ENCODE peak calls at places on chromosomes 3 and 15, in four cellular contexts. One of them, this sample, is unnamed.

GRCh38 chr15:62068071-62068786 is 1.5 kb downstream of the C2CD4A start:
- DNase-seq in mammary epithelial cell: peak
- DNase-seq in heart left ventricle: peak
- DNase-seq in K562: peak
- DNase-seq in this sample: no peak

GRCh38 chr3:8516047-8516671 is 14.5 kb downstream of the LMCD1 start:
- DNase-seq in heart left ventricle: no peak
- DNase-seq in K562: no peak
- DNase-seq in mammary epithelial cell: no peak
- DNase-seq in this sample: no peak

GRCh38 chr3:178950676-178951075 is 120.9 kb downstream of the ZMAT3 start:
- DNase-seq in K562: no peak
- DNase-seq in heart left ventricle: no peak
- DNase-seq in mammary epithelial cell: peak
- DNase-seq in this sample: no peak

GRCh38 chr15:62453979-62454378 is 288.9 kb upstream of the C2CD4B start:
- DNase-seq in mammary epithelial cell: peak
- DNase-seq in heart left ventricle: no peak
- DNase-seq in K562: no peak
- DNase-seq in this sample: no peak

GRCh38 chr3:144229973-144230372 is 258.4 kb downstream of the DIPK2A start:
- DNase-seq in heart left ventricle: no peak
- DNase-seq in K562: no peak
- DNase-seq in mammary epithelial cell: no peak
- DNase-seq in this sample: no peak

GRCh38 chr3:190552969-190553759 is 39.3 kb downstream of the IL1RAP start:
- DNase-seq in heart left ventricle: no peak
- DNase-seq in K562: no peak
- DNase-seq in mammary epithelial cell: no peak
- DNase-seq in this sample: no peak

GRCh38 chr3:120348065-120348980 is 831 bp downstream of the LRRC58 start:
- DNase-seq in mammary epithelial cell: peak
- DNase-seq in K562: no peak
- DNase-seq in heart left ventricle: no peak
- DNase-seq in this sample: no peak

GRCh38 chr3:46867550-46867898 is 4.3 kb upstream of the MYL3 start:
- DNase-seq in mammary epithelial cell: no peak
- DNase-seq in K562: no peak
- DNase-seq in heart left ventricle: peak
- DNase-seq in this sample: peak

GRCh38 chr3:23888617-23889228 is 28.1 kb downstream of the NKIRAS1 start:
- DNase-seq in K562: peak
- DNase-seq in mammary epithelial cell: no peak
- DNase-seq in heart left ventricle: no peak
- DNase-seq in this sample: no peak

GRCh38 chr3:52798376-52798977 is 3.9 kb downstream of the ITIH3 start:
- DNase-seq in K562: no peak
- DNase-seq in mammary epithelial cell: no peak
- DNase-seq in heart left ventricle: no peak
- DNase-seq in this sample: no peak

GRCh38 chr3:119541547-119541946 is 17.9 kb downstream of the CD80 start:
- DNase-seq in heart left ventricle: no peak
- DNase-seq in K562: no peak
- DNase-seq in mammary epithelial cell: no peak
- DNase-seq in this sample: no peak

GRCh38 chr3:29972594-29972993 is 633.8 kb upstream of the TGFBR2 start:
- DNase-seq in K562: no peak
- DNase-seq in mammary epithelial cell: peak
- DNase-seq in heart left ventricle: no peak
- DNase-seq in this sample: no peak

GRCh38 chr3:107206945-107207344 is 170.3 kb upstream of the CCDC54 start:
- DNase-seq in mammary epithelial cell: no peak
- DNase-seq in K562: no peak
- DNase-seq in heart left ventricle: no peak
- DNase-seq in this sample: no peak

GRCh38 chr3:107208796-107209195 is 168.4 kb upstream of the CCDC54 start:
- DNase-seq in K562: no peak
- DNase-seq in heart left ventricle: no peak
- DNase-seq in mammary epithelial cell: peak
- DNase-seq in this sample: no peak

GRCh38 chr3:107211608-107212007 is 165.6 kb upstream of the CCDC54 start:
- DNase-seq in K562: no peak
- DNase-seq in heart left ventricle: no peak
- DNase-seq in mammary epithelial cell: peak
- DNase-seq in this sample: no peak

GRCh38 chr3:107208100-107208499 is 169.1 kb upstream of the CCDC54 start:
- DNase-seq in K562: no peak
- DNase-seq in heart left ventricle: peak
- DNase-seq in mammary epithelial cell: peak
- DNase-seq in this sample: no peak

GRCh38 chr3:107209302-107210060 is 167.8 kb upstream of the CCDC54 start:
- DNase-seq in mammary epithelial cell: no peak
- DNase-seq in K562: no peak
- DNase-seq in heart left ventricle: no peak
- DNase-seq in this sample: no peak
- H3K27ac ChIP-seq in mammary epithelial cell: no peak
- H3K27ac ChIP-seq in K562: no peak
- H3K27ac ChIP-seq in heart left ventricle: peak
- H3K27ac ChIP-seq in this sample: peak

GRCh38 chr15:101118615-101119014 is 133.2 kb downstream of the CHSY1 start:
- DNase-seq in K562: no peak
- DNase-seq in mammary epithelial cell: no peak
- DNase-seq in heart left ventricle: no peak
- DNase-seq in this sample: no peak
- H3K27ac ChIP-seq in K562: no peak
- H3K27ac ChIP-seq in mammary epithelial cell: no peak
- H3K27ac ChIP-seq in heart left ventricle: no peak
- H3K27ac ChIP-seq in this sample: no peak

GRCh38 chr3:113560265-113560664 is 27.9 kb downstream of the SIDT1 start:
- DNase-seq in heart left ventricle: no peak
- DNase-seq in K562: no peak
- DNase-seq in mammary epithelial cell: no peak
- DNase-seq in this sample: no peak

GRCh38 chr3:113556556-113557335 is 24.4 kb downstream of the SIDT1 start:
- DNase-seq in K562: no peak
- DNase-seq in heart left ventricle: no peak
- DNase-seq in mammary epithelial cell: no peak
- DNase-seq in this sample: no peak

GRCh38 chr3:113557374-113557773 is 25.0 kb downstream of the SIDT1 start:
- DNase-seq in mammary epithelial cell: peak
- DNase-seq in heart left ventricle: no peak
- DNase-seq in K562: no peak
- DNase-seq in this sample: no peak

GRCh38 chr3:113559011-113559410 is 26.7 kb downstream of the SIDT1 start:
- DNase-seq in K562: no peak
- DNase-seq in heart left ventricle: no peak
- DNase-seq in mammary epithelial cell: no peak
- DNase-seq in this sample: no peak

DNA sequence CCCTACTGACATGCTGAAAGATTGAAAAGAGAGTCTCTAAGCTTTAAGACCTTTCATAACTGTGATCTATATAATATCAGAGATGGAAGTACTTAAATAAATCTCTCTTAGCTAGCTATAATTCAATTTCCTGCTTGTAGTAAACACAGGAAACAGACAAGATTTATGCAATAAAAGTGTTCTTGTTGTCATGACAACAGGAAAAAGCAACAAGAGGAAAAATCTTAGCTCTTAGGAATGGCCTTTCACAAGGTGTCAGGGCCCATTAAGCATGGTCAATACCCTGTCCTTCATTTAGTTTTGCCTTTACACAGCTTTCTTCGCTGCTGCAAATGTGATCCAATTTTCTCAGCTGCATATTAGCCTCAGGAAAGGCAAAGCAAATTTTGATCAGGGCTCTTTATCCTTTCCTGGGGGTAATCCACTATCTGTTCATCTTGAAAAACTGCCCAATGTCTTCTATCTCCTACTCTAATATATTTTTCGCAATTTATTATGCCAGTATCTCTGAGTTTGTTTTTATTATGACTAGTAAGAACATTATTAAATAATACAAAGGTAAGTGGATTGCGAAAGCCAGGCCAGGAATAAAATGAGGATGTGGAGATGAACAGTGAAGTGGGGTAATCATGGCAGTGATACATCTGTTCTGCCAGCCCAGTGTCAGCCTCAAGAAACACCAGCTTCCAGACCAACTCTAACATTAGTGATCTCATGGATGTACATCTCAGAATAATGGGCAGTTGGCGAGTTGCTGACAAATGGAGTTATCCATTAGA is 28.7 kb downstream of the SIDT1 start:
- DNase-seq in mammary epithelial cell: peak
- DNase-seq in heart left ventricle: no peak
- DNase-seq in K562: no peak
- DNase-seq in this sample: no peak
- H3K27ac ChIP-seq in mammary epithelial cell: peak
- H3K27ac ChIP-seq in heart left ventricle: no peak
- H3K27ac ChIP-seq in K562: no peak
- H3K27ac ChIP-seq in this sample: no peak

DNA sequence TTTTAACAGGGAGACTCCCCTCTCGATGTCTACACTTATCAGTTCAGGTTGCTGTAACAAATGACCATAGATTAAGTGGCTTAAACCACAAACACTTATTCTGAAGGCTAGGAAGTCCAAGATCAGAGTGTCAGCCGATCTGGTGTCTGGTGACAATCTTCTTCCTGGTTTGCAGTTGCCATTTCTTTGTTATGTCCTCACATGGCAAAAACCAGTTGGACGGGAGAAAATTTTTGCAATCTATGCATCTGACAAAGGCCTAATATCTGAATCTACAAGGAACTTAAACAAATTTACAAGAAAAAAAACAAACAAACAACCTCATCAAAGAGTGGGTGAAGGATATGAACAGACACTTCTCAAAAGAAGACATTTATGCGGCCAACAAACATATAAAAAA is 116.9 kb upstream of the FOXB1 start:
- DNase-seq in heart left ventricle: no peak
- DNase-seq in mammary epithelial cell: no peak
- DNase-seq in K562: no peak
- DNase-seq in this sample: no peak
- H3K27ac ChIP-seq in heart left ventricle: no peak
- H3K27ac ChIP-seq in mammary epithelial cell: no peak
- H3K27ac ChIP-seq in K562: no peak
- H3K27ac ChIP-seq in this sample: no peak

GRCh38 chr15:83287541-83288027 is 3.1 kb upstream of the BNC1 start:
- DNase-seq in mammary epithelial cell: peak
- DNase-seq in heart left ventricle: no peak
- DNase-seq in K562: no peak
- DNase-seq in this sample: no peak
- H3K27ac ChIP-seq in mammary epithelial cell: peak
- H3K27ac ChIP-seq in heart left ventricle: no peak
- H3K27ac ChIP-seq in K562: no peak
- H3K27ac ChIP-seq in this sample: no peak

DNA sequence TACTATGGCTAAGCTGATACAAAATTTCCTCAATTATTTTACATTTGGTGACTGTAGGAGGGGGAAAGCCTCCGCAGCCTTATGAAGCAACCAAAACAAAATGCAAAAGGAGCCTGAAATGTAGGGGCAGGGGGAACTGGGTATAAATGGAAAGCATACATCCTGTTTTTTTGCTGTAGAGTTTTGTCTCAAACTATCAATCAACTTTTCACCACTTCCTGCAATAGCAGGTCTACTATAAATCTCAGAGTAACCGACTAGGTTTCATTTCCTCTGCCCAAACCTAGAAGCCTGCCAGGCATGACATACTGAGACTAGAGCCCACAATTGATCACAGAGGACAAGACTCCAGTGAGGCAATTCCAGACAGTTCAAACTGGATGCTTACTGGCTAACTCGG is 91.3 kb downstream of the SHQ1 start:
- DNase-seq in mammary epithelial cell: no peak
- DNase-seq in K562: no peak
- DNase-seq in heart left ventricle: no peak
- DNase-seq in this sample: no peak
- H3K27ac ChIP-seq in mammary epithelial cell: no peak
- H3K27ac ChIP-seq in K562: no peak
- H3K27ac ChIP-seq in heart left ventricle: no peak
- H3K27ac ChIP-seq in this sample: no peak

DNA sequence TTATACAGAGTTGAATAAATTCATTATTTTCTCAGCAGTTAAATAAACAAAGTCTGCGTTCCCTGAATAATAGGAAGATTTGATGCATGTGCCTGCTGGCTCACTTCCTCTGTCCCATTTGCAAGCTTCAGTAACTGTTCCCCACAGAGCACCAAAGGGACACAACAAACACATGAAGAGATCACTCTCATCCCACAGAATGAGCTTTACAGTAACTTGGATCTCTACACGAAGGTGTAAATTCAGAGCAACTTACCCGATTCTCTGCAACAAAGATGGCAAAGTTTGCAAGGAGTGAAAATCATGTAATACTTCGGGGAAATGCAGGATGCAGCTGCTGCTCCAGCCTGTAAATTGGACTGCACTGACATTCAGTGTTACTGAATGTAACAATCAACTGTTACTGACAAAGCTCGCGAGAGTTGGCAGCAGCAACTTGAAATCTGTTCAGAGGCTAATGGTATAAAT is at the start of gene BCHE:
- DNase-seq in K562: no peak
- DNase-seq in heart left ventricle: no peak
- DNase-seq in mammary epithelial cell: no peak
- DNase-seq in this sample: peak
- H3K27ac ChIP-seq in K562: no peak
- H3K27ac ChIP-seq in heart left ventricle: no peak
- H3K27ac ChIP-seq in mammary epithelial cell: no peak
- H3K27ac ChIP-seq in this sample: no peak

DNA sequence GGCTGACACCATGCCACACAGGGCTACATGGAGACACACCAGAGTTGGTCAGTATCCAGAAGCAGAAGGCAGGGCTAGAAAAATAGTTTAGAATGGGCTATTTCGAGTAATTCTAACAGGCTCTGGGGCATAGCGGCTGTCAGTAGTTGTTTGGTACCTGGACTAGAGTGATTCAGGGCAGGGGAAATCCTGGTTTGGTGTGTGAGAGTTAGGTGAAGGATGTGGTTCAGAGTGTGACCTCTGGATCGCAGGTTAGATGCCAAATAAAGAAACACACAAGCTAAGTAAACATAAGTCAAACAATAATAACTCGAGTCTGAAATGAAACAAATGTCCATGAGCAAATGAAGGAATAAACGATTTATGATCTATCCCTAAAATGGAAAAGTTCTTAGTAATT is 31.5 kb downstream of the CNTN3 start:
- DNase-seq in mammary epithelial cell: no peak
- DNase-seq in heart left ventricle: no peak
- DNase-seq in K562: no peak
- DNase-seq in this sample: no peak
- H3K27ac ChIP-seq in mammary epithelial cell: no peak
- H3K27ac ChIP-seq in heart left ventricle: no peak
- H3K27ac ChIP-seq in K562: no peak
- H3K27ac ChIP-seq in this sample: no peak

GRCh38 chr15:80462111-80462510 is 57.9 kb downstream of the ARNT2 start:
- DNase-seq in mammary epithelial cell: no peak
- DNase-seq in heart left ventricle: no peak
- DNase-seq in K562: no peak
- DNase-seq in this sample: no peak
- H3K27ac ChIP-seq in mammary epithelial cell: no peak
- H3K27ac ChIP-seq in heart left ventricle: no peak
- H3K27ac ChIP-seq in K562: no peak
- H3K27ac ChIP-seq in this sample: no peak

This sample was measured in dorsolateral prefrontal cortex.